ENCODE peak calls at places on chromosomes 2 and 18, in five cellular contexts. One of them, this sample, is unnamed.

GRCh38 chr2:156221703-156222102 is 110.8 kb downstream of the NR4A2 start:
- DNase-seq in A549: no peak
- DNase-seq in T-cell: no peak
- DNase-seq in activated CD8-positive, alpha-beta T cell treated with anti-CD3 and anti-CD28 coated beads for 36 hours: no peak
- DNase-seq in NCI-H446: no peak
- DNase-seq in this sample: no peak

GRCh38 chr2:128298846-128299507 is 19.7 kb downstream of the HS6ST1 start:
- DNase-seq in A549: no peak
- DNase-seq in T-cell: no peak
- DNase-seq in activated CD8-positive, alpha-beta T cell treated with anti-CD3 and anti-CD28 coated beads for 36 hours: no peak
- DNase-seq in NCI-H446: no peak
- DNase-seq in this sample: no peak

GRCh38 chr18:11339121-11339520 is 189.8 kb upstream of the PIEZO2 start:
- DNase-seq in A549: no peak
- DNase-seq in T-cell: no peak
- DNase-seq in activated CD8-positive, alpha-beta T cell treated with anti-CD3 and anti-CD28 coated beads for 36 hours: no peak
- DNase-seq in NCI-H446: no peak
- DNase-seq in this sample: no peak

GRCh38 chr2:240162032-240162431 is 21.6 kb upstream of the OTOS start:
- DNase-seq in A549: no peak
- DNase-seq in T-cell: no peak
- DNase-seq in activated CD8-positive, alpha-beta T cell treated with anti-CD3 and anti-CD28 coated beads for 36 hours: no peak
- DNase-seq in NCI-H446: no peak
- DNase-seq in this sample: no peak

GRCh38 chr18:73270919-73271318 is 403.1 kb upstream of the NETO1 start:
- DNase-seq in A549: no peak
- DNase-seq in T-cell: no peak
- DNase-seq in activated CD8-positive, alpha-beta T cell treated with anti-CD3 and anti-CD28 coated beads for 36 hours: no peak
- DNase-seq in NCI-H446: no peak
- DNase-seq in this sample: no peak

GRCh38 chr2:225326969-225327368 is 72.5 kb upstream of the NYAP2 start:
- DNase-seq in A549: no peak
- DNase-seq in T-cell: no peak
- DNase-seq in activated CD8-positive, alpha-beta T cell treated with anti-CD3 and anti-CD28 coated beads for 36 hours: no peak
- DNase-seq in NCI-H446: no peak
- DNase-seq in this sample: no peak

GRCh38 chr2:1974391-1974790 is 230.1 kb upstream of the PXDN start:
- DNase-seq in A549: no peak
- DNase-seq in T-cell: no peak
- DNase-seq in activated CD8-positive, alpha-beta T cell treated with anti-CD3 and anti-CD28 coated beads for 36 hours: no peak
- DNase-seq in NCI-H446: peak
- DNase-seq in this sample: no peak

GRCh38 chr18:59902180-59902992 is 2.6 kb downstream of the PMAIP1 start:
- DNase-seq in A549: no peak
- DNase-seq in T-cell: no peak
- DNase-seq in activated CD8-positive, alpha-beta T cell treated with anti-CD3 and anti-CD28 coated beads for 36 hours: peak
- DNase-seq in NCI-H446: no peak
- DNase-seq in this sample: no peak

GRCh38 chr2:179104736-179105135 is 54.8 kb upstream of the CCDC141 start:
- DNase-seq in A549: no peak
- DNase-seq in T-cell: no peak
- DNase-seq in activated CD8-positive, alpha-beta T cell treated with anti-CD3 and anti-CD28 coated beads for 36 hours: no peak
- DNase-seq in NCI-H446: no peak
- DNase-seq in this sample: no peak

GRCh38 chr2:17791121-17791902 is 24.9 kb upstream of the MSGN1 start:
- DNase-seq in A549: no peak
- DNase-seq in T-cell: no peak
- DNase-seq in activated CD8-positive, alpha-beta T cell treated with anti-CD3 and anti-CD28 coated beads for 36 hours: no peak
- DNase-seq in NCI-H446: no peak
- DNase-seq in this sample: no peak

GRCh38 chr2:190722825-190723224 is 73.9 kb downstream of the NAB1 start:
- DNase-seq in A549: no peak
- DNase-seq in T-cell: no peak
- DNase-seq in activated CD8-positive, alpha-beta T cell treated with anti-CD3 and anti-CD28 coated beads for 36 hours: peak
- DNase-seq in NCI-H446: no peak
- DNase-seq in this sample: no peak

GRCh38 chr2:196149926-196150325 is 21.5 kb downstream of the STK17B start:
- DNase-seq in A549: no peak
- DNase-seq in T-cell: no peak
- DNase-seq in activated CD8-positive, alpha-beta T cell treated with anti-CD3 and anti-CD28 coated beads for 36 hours: no peak
- DNase-seq in NCI-H446: no peak
- DNase-seq in this sample: no peak